ENCODE peak calls at places on chromosomes 4 and X, in six cellular contexts. B is chondrocyte; Q is left ventricle myocardium inferior; V is AML-193; I is NCI-H2171 treated with DMSO at 0.1 percent for 48 hours; X is effector memory CD4-positive, alpha-beta T cell. D is an unnamed sample.
A peak's percentile ranks its signal among the peaks of the same experiment; 100 is the strongest.

GRCh38 chrX:40383360-40383759 is 197.4 kb upstream of the ATP6AP2 start:
- DNase-seq in B (no peak), V (no peak), I (peak; percentile 21), Q (no peak), X (no peak), D (no peak)

GRCh38 chrX:3711331-3711917 is 2.0 kb downstream of the PRKX start:
- DNase-seq in I (no peak), Q (peak; percentile 20), V (no peak), B (peak; percentile 59), X (no peak), D (no peak)

GRCh38 chr4:183499389-183499788 is 5.5 kb upstream of the ING2 start:
- DNase-seq in B (no peak), V (no peak), Q (no peak), X (no peak), I (no peak), D (no peak)

GRCh38 chrX:123084797-123085196 is 99.3 kb upstream of the GRIA3 start:
- DNase-seq in Q (no peak), B (no peak), V (no peak), X (no peak), I (no peak), D (no peak)

GRCh38 chr4:180909279-180909678 is 1333.9 kb upstream of the TENM3 start:
- DNase-seq in Q (no peak), I (no peak), X (no peak), B (no peak), V (peak; percentile 19), D (no peak)

GRCh38 chrX:15988661-15989603 is 134.3 kb upstream of the AP1S2 start:
- DNase-seq in I (peak; percentile 0), B (no peak), V (no peak), Q (no peak), X (no peak), D (no peak)

GRCh38 chrX:151816914-151817313 is 82.4 kb downstream of the CNGA2 start:
- DNase-seq in V (no peak), X (no peak), B (no peak), Q (no peak), I (no peak), D (no peak)

GRCh38 chr4:113646456-113646809 is 115.1 kb downstream of the CAMK2D start:
- DNase-seq in Q (no peak), X (no peak), V (no peak), B (no peak), I (no peak), D (no peak)

GRCh38 chr4:106522839-106523238 is 154.3 kb upstream of the GIMD1 start:
- DNase-seq in X (no peak), V (no peak), Q (no peak), B (no peak), I (no peak), D (no peak)

GRCh38 chr4:129929052-129929451 is 833.1 kb downstream of the C4orf33 start:
- DNase-seq in X (no peak), B (no peak), I (peak; percentile 7), V (no peak), Q (no peak), D (no peak)

GRCh38 chr4:42132099-42132498 is 20.4 kb downstream of the BEND4 start:
- DNase-seq in Q (no peak), X (no peak), V (no peak), B (no peak), I (no peak), D (no peak)

GRCh38 chr4:14180983-14181601 is 553.6 kb upstream of the BOD1L1 start:
- DNase-seq in V (no peak), B (no peak), Q (no peak), I (no peak), X (no peak), D (no peak)

GRCh38 chr4:56276547-56276946 is 110.7 kb downstream of the AASDH start:
- DNase-seq in V (no peak), X (no peak), I (no peak), Q (no peak), B (no peak), D (no peak)

GRCh38 chr4:2081540-2081939 is 22.4 kb downstream of the NAT8L start:
- DNase-seq in Q (no peak), I (no peak), V (no peak), X (no peak), B (no peak), D (no peak)

GRCh38 chrX:67555578-67556203 is 11.9 kb downstream of the AR start:
- DNase-seq in X (no peak), I (peak; percentile 19), B (no peak), Q (no peak), V (peak; percentile 6), D (no peak)

GRCh38 chrX:95063554-95063953 is 1389.5 kb downstream of the FAM133A start:
- DNase-seq in X (no peak), I (no peak), Q (no peak), V (no peak), B (no peak), D (no peak)

GRCh38 chrX:112108145-112108544 is 25.6 kb upstream of the TRPC5 start:
- DNase-seq in V (no peak), Q (no peak), X (no peak), B (no peak), I (no peak), D (no peak)

GRCh38 chrX:48467331-48467761 is 2.7 kb downstream of the SLC38A5 start:
- DNase-seq in X (no peak), I (no peak), B (no peak), V (no peak), Q (no peak), D (no peak)

GRCh38 chr4:74590476-74590875 is 145.5 kb downstream of the AREG start:
- DNase-seq in Q (no peak), V (no peak), I (no peak), X (no peak), B (no peak), D (no peak)

GRCh38 chrX:10574663-10575062 is 45.7 kb downstream of the MID1 start:
- DNase-seq in Q (no peak), I (no peak), B (no peak), V (no peak), X (no peak), D (no peak)

GRCh38 chrX:84907324-84907946 is 96.2 kb upstream of the APOOL start:
- DNase-seq in X (no peak), V (no peak), Q (no peak), I (peak; percentile 0), B (no peak), D (no peak)

GRCh38 chr4:27048350-27049100 is 187.9 kb downstream of the STIM2 start:
- DNase-seq in X (no peak), Q (no peak), I (peak; percentile 45), V (peak; percentile 42), B (no peak), D (no peak)

GRCh38 chr4:188619456-188620149 is 480.4 kb downstream of the TRIML1 start:
- DNase-seq in Q (no peak), I (no peak), X (no peak), V (no peak), B (no peak), D (no peak)

GRCh38 chrX:8841911-8842310 is 40.7 kb upstream of the FAM9A start:
- DNase-seq in X (no peak), I (no peak), Q (no peak), B (no peak), V (no peak), D (no peak)

GRCh38 chr4:10041036-10041435 is 19.7 kb upstream of the SLC2A9 start:
- DNase-seq in I (no peak), X (no peak), B (no peak), V (no peak), Q (no peak), D (no peak)

GRCh38 chr4:152307669-152308068 is 228.2 kb downstream of the FBXW7 start:
- DNase-seq in Q (no peak), X (no peak), I (no peak), B (no peak), V (no peak), D (no peak)

GRCh38 chrX:41728125-41728524 is 4.1 kb downstream of the GPR82 start:
- DNase-seq in Q (no peak), X (no peak), V (no peak), B (no peak), I (no peak), D (no peak)

GRCh38 chr4:152229782-152230289 is 306.1 kb downstream of the FBXW7 start:
- DNase-seq in Q (no peak), V (no peak), B (no peak), I (peak; percentile 2), X (no peak), D (no peak)

GRCh38 chrX:134898450-134898849 is 92.3 kb upstream of the SMIM10 start:
- DNase-seq in Q (no peak), V (no peak), B (no peak), I (peak; percentile 64), X (no peak), D (no peak)

GRCh38 chr4:126106658-126107057 is 791.9 kb downstream of the FAT4 start:
- DNase-seq in X (no peak), V (peak; percentile 5), B (no peak), I (no peak), Q (no peak), D (no peak)

GRCh38 chr4:178778500-178778899 is 1336.3 kb upstream of the AGA start:
- DNase-seq in Q (no peak), X (no peak), V (no peak), I (no peak), B (no peak), D (no peak)

GRCh38 chr4:103076777-103077347 is 301 bp upstream of the SLC9B2 start:
- DNase-seq in V (peak; percentile 39), Q (no peak), B (no peak), I (peak; percentile 27), X (no peak), D (no peak)

GRCh38 chr4:2334826-2335728 is 73.2 kb upstream of the MXD4 start:
- DNase-seq in X (no peak), I (no peak), Q (no peak), B (no peak), V (no peak), D (no peak)

GRCh38 chrX:123976671-123977316 is 15.3 kb downstream of the STAG2 start:
- DNase-seq in B (no peak), V (no peak), I (peak; percentile 1), X (no peak), Q (no peak), D (no peak)

GRCh38 chrX:130975947-130976346 is 72.9 kb upstream of the ENOX2 start:
- DNase-seq in Q (no peak), I (peak; percentile 51), B (no peak), X (no peak), V (peak; percentile 1), D (no peak)

GRCh38 chr4:24730256-24731001 is 64.9 kb upstream of the SOD3 start:
- DNase-seq in B (no peak), X (no peak), I (peak; percentile 79), V (no peak), Q (peak; percentile 59), D (no peak)

GRCh38 chrX:153443476-153444332 is 2.2 kb downstream of the TREX2 start:
- DNase-seq in I (peak; percentile 10), X (no peak), V (no peak), Q (no peak), B (peak; percentile 94), D (no peak)

GRCh38 chrX:72280210-72280882 is 3.3 kb upstream of the RPS4X start:
- DNase-seq in I (no peak), X (no peak), V (no peak), B (no peak), Q (no peak), D (no peak)

GRCh38 chr4:1855334-1856070 is 454 bp downstream of the LETM1 start:
- DNase-seq in V (no peak), I (peak; percentile 60), X (no peak), Q (peak; percentile 35), B (no peak), D (no peak)

GRCh38 chr4:151039733-151040132 is 24.6 kb upstream of the LRBA start:
- DNase-seq in Q (no peak), X (no peak), I (no peak), V (no peak), B (no peak), D (no peak)